ENCODE peak calls at places on chromosome 7, in four cellular contexts. P is left lung, Y is kidney, V is PC-9. L is an unnamed sample.

GRCh38 chr7:132403465-132404110 is 172.7 kb downstream of the PLXNA4 start:
- DNase-seq in V (peak), P (no peak), Y (no peak), L (no peak)

GRCh38 chr7:19268737-19269136 is 123.5 kb upstream of the FERD3L start:
- DNase-seq in P (no peak), Y (no peak), V (no peak), L (no peak)

GRCh38 chr7:148084138-148084537 is 506.4 kb upstream of the C7orf33 start:
- DNase-seq in P (no peak), V (peak), Y (no peak), L (peak)

GRCh38 chr7:100827330-100828226 is at the start of gene EPHB4:
- DNase-seq in Y (peak), V (no peak), P (peak), L (no peak)

GRCh38 chr7:95199779-95200558 is 124.4 kb downstream of the PON1 start:
- DNase-seq in Y (no peak), V (no peak), P (no peak), L (peak)

GRCh38 chr7:141074162-141074989 is 512 bp downstream of the TMEM178B start:
- DNase-seq in V (no peak), Y (peak), P (peak), L (no peak)

GRCh38 chr7:22231806-22232205 is 125.1 kb downstream of the RAPGEF5 start:
- DNase-seq in Y (no peak), P (no peak), V (peak), L (no peak)

GRCh38 chr7:42226354-42226941 is 10.6 kb downstream of the GLI3 start:
- DNase-seq in V (no peak), Y (no peak), P (no peak), L (no peak)

GRCh38 chr7:51647931-51648351 is 331.3 kb upstream of the COBL start:
- DNase-seq in Y (no peak), V (no peak), P (no peak), L (no peak)

GRCh38 chr7:128076216-128076821 is 45.1 kb upstream of the LRRC4 start:
- DNase-seq in V (no peak), Y (no peak), P (no peak), L (peak)

GRCh38 chr7:108057951-108058391 is 55.0 kb upstream of the LAMB1 start:
- DNase-seq in V (no peak), P (no peak), Y (no peak), L (no peak)

GRCh38 chr7:69736411-69736810 is 138.1 kb downstream of the AUTS2 start:
- DNase-seq in P (no peak), Y (no peak), V (no peak), L (no peak)

GRCh38 chr7:142776206-142776844 is 5.6 kb downstream of the PRSS2 start:
- DNase-seq in P (no peak), Y (no peak), V (peak), L (no peak)

GRCh38 chr7:90951986-90952648 is 312.1 kb upstream of the FZD1 start:
- DNase-seq in Y (no peak), P (no peak), V (no peak), L (no peak)

GRCh38 chr7:120089968-120090367 is 183.0 kb upstream of the KCND2 start:
- DNase-seq in V (no peak), Y (no peak), P (no peak), L (no peak)

GRCh38 chr7:46414946-46415345 is 493.9 kb upstream of the IGFBP3 start:
- DNase-seq in P (no peak), V (no peak), Y (no peak), L (no peak)

GRCh38 chr7:134742688-134743350 is 36.6 kb upstream of the CALD1 start:
- DNase-seq in V (no peak), Y (no peak), P (no peak), L (no peak)

GRCh38 chr7:33423646-33424020 is 294.3 kb downstream of the BBS9 start:
- DNase-seq in P (no peak), V (no peak), Y (no peak), L (no peak)

GRCh38 chr7:157309990-157310668 is 26.7 kb upstream of the DNAJB6 start:
- DNase-seq in V (peak), Y (no peak), P (no peak), L (no peak)

GRCh38 chr7:28748934-28749584 is 209.1 kb downstream of the TRIL start:
- DNase-seq in Y (no peak), V (peak), P (no peak), L (no peak)

GRCh38 chr7:69912846-69913245 is 314.6 kb downstream of the AUTS2 start:
- DNase-seq in V (no peak), P (no peak), Y (no peak), L (no peak)

GRCh38 chr7:37180828-37181549 is 267.7 kb downstream of the ELMO1 start:
- DNase-seq in P (no peak), V (no peak), Y (no peak), L (no peak)

GRCh38 chr7:23291957-23292560 is 7.1 kb upstream of the MALSU1 start:
- DNase-seq in P (no peak), V (no peak), Y (no peak), L (no peak)

GRCh38 chr7:143892527-143893300 is 9.3 kb downstream of the TCAF1 start:
- DNase-seq in V (peak), P (no peak), Y (no peak), L (no peak)

GRCh38 chr7:149285581-149285975 is 23.6 kb downstream of the ZNF783 start:
- DNase-seq in P (peak), Y (peak), V (no peak), L (no peak)

GRCh38 chr7:121544726-121545125 is 148.6 kb upstream of the FAM3C start:
- DNase-seq in Y (no peak), V (peak), P (no peak), L (no peak)

GRCh38 chr7:757741-758163 is 30.7 kb upstream of the PRKAR1B start:
- DNase-seq in Y (peak), V (no peak), P (peak), L (no peak)

GRCh38 chr7:51080622-51081269 is 235.9 kb downstream of the COBL start:
- DNase-seq in P (no peak), Y (no peak), V (no peak), L (no peak)

DNA sequence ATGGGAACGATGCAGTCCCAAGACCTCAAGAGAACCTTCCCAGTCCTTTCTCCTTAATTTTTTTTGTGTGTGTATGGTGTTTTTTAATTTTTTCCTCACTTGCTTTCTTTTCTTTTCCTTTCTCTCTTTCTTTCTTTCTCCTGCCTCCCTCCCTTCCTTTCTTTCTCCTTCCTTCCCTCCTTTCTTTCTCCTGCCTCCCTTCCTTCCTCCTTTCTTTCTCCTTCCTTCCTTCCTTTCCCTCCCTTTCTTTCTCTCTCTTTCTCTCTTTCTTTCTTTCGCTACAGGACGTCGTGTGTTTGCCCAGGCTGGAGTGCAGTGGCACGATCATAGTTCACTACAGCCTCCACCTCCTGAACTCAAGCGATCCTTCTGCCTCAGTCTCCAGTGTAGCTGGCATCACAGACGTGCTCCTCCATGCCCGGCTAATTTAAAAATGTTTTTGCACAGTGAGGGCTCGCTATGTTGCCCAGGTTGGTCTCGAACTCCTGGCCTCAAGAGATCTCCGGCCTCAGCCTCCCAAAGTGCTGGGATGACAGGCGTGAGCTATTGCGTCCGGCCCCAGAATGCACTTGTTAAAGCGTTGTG is 709 bp upstream of the NIPSNAP2 start:
- DNase-seq in V (no peak), Y (no peak), P (no peak), L (no peak)
- H3K27ac ChIP-seq in V (peak), Y (peak), P (peak), L (peak)

DNA sequence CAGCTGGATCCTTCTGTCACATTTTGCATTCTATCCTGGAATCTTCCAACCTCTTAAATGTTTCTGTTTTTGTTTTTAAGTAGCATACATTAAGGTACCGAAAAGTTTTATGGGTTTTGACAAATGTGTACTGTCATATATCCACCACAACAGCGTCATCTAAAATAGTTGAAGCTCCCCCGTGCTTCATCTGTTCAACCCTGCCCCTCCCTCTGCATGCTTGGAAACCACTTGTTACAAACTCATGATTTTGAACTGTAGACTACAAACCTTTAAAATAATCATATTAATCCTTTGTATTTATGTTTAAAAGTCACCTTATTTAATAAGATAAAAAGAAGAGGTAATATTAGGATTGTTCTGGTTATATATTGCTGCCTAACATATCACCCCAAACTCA is 182.8 kb upstream of the SMIM30 start:
- DNase-seq in P (no peak), Y (no peak), V (no peak), L (no peak)
- H3K27ac ChIP-seq in P (no peak), Y (no peak), V (no peak), L (no peak)

GRCh38 chr7:30731619-30732018 is 20.3 kb upstream of the INMT start:
- DNase-seq in V (no peak), Y (peak), P (no peak), L (no peak)
- H3K27ac ChIP-seq in V (no peak), Y (no peak), P (no peak), L (no peak)

GRCh38 chr7:1936531-1937251 is 266.6 kb downstream of the ELFN1 start:
- DNase-seq in V (no peak), P (peak), Y (peak), L (no peak)

GRCh38 chr7:1936006-1936310 is 265.9 kb downstream of the ELFN1 start:
- DNase-seq in V (no peak), Y (peak), P (no peak), L (no peak)

GRCh38 chr7:1934017-1934416 is 263.9 kb downstream of the ELFN1 start:
- DNase-seq in V (no peak), P (peak), Y (no peak), L (no peak)

GRCh38 chr7:1934756-1935155 is 264.7 kb downstream of the ELFN1 start:
- DNase-seq in Y (no peak), P (peak), V (no peak), L (no peak)

DNA sequence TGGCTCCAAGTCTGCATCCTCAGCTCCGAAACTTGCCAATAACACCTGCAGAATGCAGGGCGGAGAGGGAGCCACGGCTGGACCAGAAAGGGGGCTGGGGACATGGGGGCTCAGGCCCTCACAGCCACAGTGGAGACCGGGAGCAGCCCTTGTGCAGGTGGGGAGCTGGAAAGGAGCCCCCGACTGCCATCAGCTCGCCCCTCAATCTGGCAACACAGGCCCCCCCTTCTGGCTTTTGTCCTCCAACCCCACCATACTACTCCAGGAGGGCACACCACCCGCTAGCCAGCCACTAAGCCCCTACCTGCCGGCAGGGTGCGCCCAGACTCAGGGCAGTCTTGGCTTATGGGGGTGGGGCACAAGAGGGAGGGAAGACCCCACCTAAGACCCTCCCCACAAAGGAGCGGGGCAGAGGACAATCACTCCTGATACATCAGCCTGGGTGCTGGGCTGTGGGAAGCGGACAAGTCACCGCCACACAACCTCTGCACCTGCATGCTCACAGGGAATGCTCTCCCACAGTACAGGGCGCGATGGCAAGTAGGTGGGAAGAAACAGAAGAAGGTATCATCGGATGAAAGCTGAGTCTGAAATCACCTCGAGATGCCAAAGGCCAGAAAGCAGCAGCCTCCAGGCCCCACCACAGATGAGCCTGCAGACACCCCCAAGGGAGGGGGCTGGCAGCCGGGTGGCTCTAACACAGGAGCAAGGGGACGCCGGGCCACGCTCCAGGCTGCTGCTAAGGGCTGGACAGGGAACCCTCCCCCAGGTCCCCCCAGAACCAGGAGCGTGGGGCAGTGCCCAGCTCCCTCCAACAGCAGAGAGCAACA is 265.3 kb downstream of the ELFN1 start:
- DNase-seq in Y (peak), V (no peak), P (peak), L (no peak)
- H3K27ac ChIP-seq in Y (no peak), V (no peak), P (no peak), L (no peak)

DNA sequence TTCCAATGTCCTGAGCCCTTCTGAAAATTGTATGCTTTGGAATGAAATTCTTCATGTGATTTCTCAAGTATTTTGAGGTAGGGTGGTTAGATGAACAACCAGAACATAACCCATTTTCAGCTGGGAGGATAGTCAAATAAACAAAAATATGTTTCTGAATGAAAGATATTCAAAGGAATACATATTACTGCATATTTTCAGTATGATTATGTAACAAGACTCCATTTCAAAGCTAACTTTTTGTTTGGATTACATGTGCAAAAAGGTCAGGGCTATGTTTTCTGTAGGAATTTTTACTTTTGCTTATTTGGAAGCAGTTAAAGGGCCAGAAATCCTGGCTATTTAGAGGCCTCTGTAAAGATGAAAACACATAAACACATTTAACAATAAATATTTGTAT is 27.7 kb downstream of the CDK6 start:
- DNase-seq in V (no peak), Y (no peak), P (no peak), L (no peak)
- H3K27ac ChIP-seq in V (no peak), Y (no peak), P (no peak), L (no peak)

GRCh38 chr7:5598261-5598761 is 174.7 kb upstream of the TNRC18 start:
- DNase-seq in P (no peak), V (no peak), Y (no peak), L (no peak)

GRCh38 chr7:5596896-5597246 is 173.2 kb upstream of the TNRC18 start:
- DNase-seq in V (no peak), Y (no peak), P (no peak), L (no peak)

GRCh38 chr7:5596046-5596895 is 172.6 kb upstream of the TNRC18 start:
- DNase-seq in Y (peak), V (peak), P (no peak), L (no peak)

GRCh38 chr7:5598769-5599371 is 175.2 kb upstream of the TNRC18 start:
- DNase-seq in Y (no peak), P (no peak), V (no peak), L (no peak)

DNA sequence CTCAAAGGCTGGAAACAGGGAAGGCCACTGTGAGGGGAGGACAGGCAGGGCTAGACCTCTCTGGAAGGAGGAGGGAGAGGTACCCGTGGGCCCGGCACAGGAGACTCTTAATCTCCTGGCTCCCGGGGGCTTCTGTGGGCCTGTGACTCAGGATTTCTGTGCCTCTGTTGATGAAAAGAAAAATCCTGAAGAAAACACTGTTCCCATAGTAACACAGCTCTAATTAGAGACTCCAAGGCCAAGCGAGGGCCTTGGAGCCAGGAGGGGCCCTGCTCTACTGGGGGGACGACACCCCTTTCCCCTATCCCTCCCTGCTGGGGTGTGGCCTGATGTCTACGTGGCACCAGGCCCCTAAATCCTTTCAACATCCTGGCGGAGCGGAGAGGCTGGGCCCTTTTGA is 174.1 kb upstream of the TNRC18 start:
- DNase-seq in V (no peak), Y (no peak), P (no peak), L (no peak)
- H3K27ac ChIP-seq in V (no peak), Y (no peak), P (no peak), L (no peak)

GRCh38 chr7:130371059-130371458 is 9.2 kb upstream of the CPA1 start:
- DNase-seq in Y (peak), P (no peak), V (no peak), L (no peak)
- H3K27ac ChIP-seq in Y (peak), P (peak), V (no peak), L (no peak)

L was measured in caudate nucleus.